ENCODE peak calls at places on chromosomes 16 and 17, in eight cellular contexts. One of them, this sample, is unnamed.

GRCh38 chr17:66855204-66855603 is 20.3 kb downstream of the CACNG5 start:
- DNase-seq in SJCRH30: no peak
- DNase-seq in body of pancreas: no peak
- DNase-seq in GM19239: no peak
- DNase-seq in activated CD4-positive, alpha-beta T cell treated with anti-CD3 and anti-CD28 coated beads, Interleukin-2, amount 50 U/mL, for 1 hour: peak
- DNase-seq in NCI-H69: peak
- DNase-seq in ovary: no peak
- DNase-seq in esophagus squamous epithelium: no peak
- DNase-seq in this sample: no peak

GRCh38 chr17:69287168-69287567 is 39.8 kb downstream of the ABCA5 start:
- DNase-seq in SJCRH30: no peak
- DNase-seq in body of pancreas: no peak
- DNase-seq in GM19239: no peak
- DNase-seq in activated CD4-positive, alpha-beta T cell treated with anti-CD3 and anti-CD28 coated beads, Interleukin-2, amount 50 U/mL, for 1 hour: no peak
- DNase-seq in NCI-H69: no peak
- DNase-seq in ovary: no peak
- DNase-seq in esophagus squamous epithelium: no peak
- DNase-seq in this sample: no peak

GRCh38 chr16:68070811-68071546 is 14.2 kb upstream of the NFATC3 start:
- DNase-seq in SJCRH30: no peak
- DNase-seq in body of pancreas: no peak
- DNase-seq in GM19239: no peak
- DNase-seq in activated CD4-positive, alpha-beta T cell treated with anti-CD3 and anti-CD28 coated beads, Interleukin-2, amount 50 U/mL, for 1 hour: no peak
- DNase-seq in NCI-H69: no peak
- DNase-seq in ovary: no peak
- DNase-seq in esophagus squamous epithelium: no peak
- DNase-seq in this sample: no peak

GRCh38 chr17:67733371-67733770 is 15.6 kb downstream of the NOL11 start:
- DNase-seq in SJCRH30: no peak
- DNase-seq in body of pancreas: no peak
- DNase-seq in GM19239: no peak
- DNase-seq in activated CD4-positive, alpha-beta T cell treated with anti-CD3 and anti-CD28 coated beads, Interleukin-2, amount 50 U/mL, for 1 hour: no peak
- DNase-seq in NCI-H69: no peak
- DNase-seq in ovary: no peak
- DNase-seq in esophagus squamous epithelium: no peak
- DNase-seq in this sample: no peak

GRCh38 chr17:41823141-41823524 is 10.3 kb downstream of the FKBP10 start:
- DNase-seq in SJCRH30: no peak
- DNase-seq in body of pancreas: no peak
- DNase-seq in GM19239: no peak
- DNase-seq in activated CD4-positive, alpha-beta T cell treated with anti-CD3 and anti-CD28 coated beads, Interleukin-2, amount 50 U/mL, for 1 hour: no peak
- DNase-seq in NCI-H69: no peak
- DNase-seq in ovary: no peak
- DNase-seq in esophagus squamous epithelium: no peak
- DNase-seq in this sample: no peak

GRCh38 chr16:49593423-49594040 is 219.9 kb downstream of the C16orf78 start:
- DNase-seq in SJCRH30: peak
- DNase-seq in body of pancreas: no peak
- DNase-seq in GM19239: no peak
- DNase-seq in activated CD4-positive, alpha-beta T cell treated with anti-CD3 and anti-CD28 coated beads, Interleukin-2, amount 50 U/mL, for 1 hour: no peak
- DNase-seq in NCI-H69: peak
- DNase-seq in ovary: no peak
- DNase-seq in esophagus squamous epithelium: no peak
- DNase-seq in this sample: no peak

GRCh38 chr17:1977583-1978395 is 47.3 kb downstream of the RTN4RL1 start:
- DNase-seq in SJCRH30: no peak
- DNase-seq in body of pancreas: peak
- DNase-seq in GM19239: no peak
- DNase-seq in activated CD4-positive, alpha-beta T cell treated with anti-CD3 and anti-CD28 coated beads, Interleukin-2, amount 50 U/mL, for 1 hour: no peak
- DNase-seq in NCI-H69: peak
- DNase-seq in ovary: no peak
- DNase-seq in esophagus squamous epithelium: no peak
- DNase-seq in this sample: no peak

GRCh38 chr17:82662711-82663261 is 14.5 kb upstream of the WDR45B start:
- DNase-seq in SJCRH30: no peak
- DNase-seq in body of pancreas: no peak
- DNase-seq in GM19239: no peak
- DNase-seq in activated CD4-positive, alpha-beta T cell treated with anti-CD3 and anti-CD28 coated beads, Interleukin-2, amount 50 U/mL, for 1 hour: no peak
- DNase-seq in NCI-H69: no peak
- DNase-seq in ovary: peak
- DNase-seq in esophagus squamous epithelium: no peak
- DNase-seq in this sample: no peak

GRCh38 chr16:53372942-53373871 is 61.1 kb upstream of the RBL2 start:
- DNase-seq in SJCRH30: no peak
- DNase-seq in body of pancreas: peak
- DNase-seq in GM19239: peak
- DNase-seq in activated CD4-positive, alpha-beta T cell treated with anti-CD3 and anti-CD28 coated beads, Interleukin-2, amount 50 U/mL, for 1 hour: peak
- DNase-seq in NCI-H69: no peak
- DNase-seq in ovary: no peak
- DNase-seq in esophagus squamous epithelium: no peak
- DNase-seq in this sample: no peak

GRCh38 chr17:28926786-28927185 is 23.9 kb upstream of the DHRS13 start:
- DNase-seq in SJCRH30: no peak
- DNase-seq in body of pancreas: no peak
- DNase-seq in GM19239: no peak
- DNase-seq in activated CD4-positive, alpha-beta T cell treated with anti-CD3 and anti-CD28 coated beads, Interleukin-2, amount 50 U/mL, for 1 hour: no peak
- DNase-seq in NCI-H69: no peak
- DNase-seq in ovary: no peak
- DNase-seq in esophagus squamous epithelium: no peak
- DNase-seq in this sample: no peak

GRCh38 chr17:32783602-32784001 is 93.3 kb downstream of the MYO1D start:
- DNase-seq in SJCRH30: peak
- DNase-seq in body of pancreas: no peak
- DNase-seq in GM19239: peak
- DNase-seq in activated CD4-positive, alpha-beta T cell treated with anti-CD3 and anti-CD28 coated beads, Interleukin-2, amount 50 U/mL, for 1 hour: no peak
- DNase-seq in NCI-H69: peak
- DNase-seq in ovary: no peak
- DNase-seq in esophagus squamous epithelium: no peak
- DNase-seq in this sample: peak

GRCh38 chr17:67639555-67639954 is 78.2 kb upstream of the NOL11 start:
- DNase-seq in SJCRH30: no peak
- DNase-seq in body of pancreas: no peak
- DNase-seq in GM19239: no peak
- DNase-seq in activated CD4-positive, alpha-beta T cell treated with anti-CD3 and anti-CD28 coated beads, Interleukin-2, amount 50 U/mL, for 1 hour: no peak
- DNase-seq in NCI-H69: peak
- DNase-seq in ovary: no peak
- DNase-seq in esophagus squamous epithelium: no peak
- DNase-seq in this sample: no peak

GRCh38 chr17:78805301-78805700 is 23.2 kb upstream of the CYTH1 start:
- DNase-seq in SJCRH30: no peak
- DNase-seq in body of pancreas: no peak
- DNase-seq in GM19239: no peak
- DNase-seq in activated CD4-positive, alpha-beta T cell treated with anti-CD3 and anti-CD28 coated beads, Interleukin-2, amount 50 U/mL, for 1 hour: peak
- DNase-seq in NCI-H69: no peak
- DNase-seq in ovary: no peak
- DNase-seq in esophagus squamous epithelium: no peak
- DNase-seq in this sample: no peak

GRCh38 chr17:77451894-77452852 is 311.4 kb downstream of the SEC14L1 start:
- DNase-seq in SJCRH30: peak
- DNase-seq in body of pancreas: peak
- DNase-seq in GM19239: no peak
- DNase-seq in activated CD4-positive, alpha-beta T cell treated with anti-CD3 and anti-CD28 coated beads, Interleukin-2, amount 50 U/mL, for 1 hour: no peak
- DNase-seq in NCI-H69: peak
- DNase-seq in ovary: peak
- DNase-seq in esophagus squamous epithelium: no peak
- DNase-seq in this sample: no peak

GRCh38 chr17:71975331-71975801 is 145.5 kb upstream of the SOX9 start:
- DNase-seq in SJCRH30: no peak
- DNase-seq in body of pancreas: peak
- DNase-seq in GM19239: no peak
- DNase-seq in activated CD4-positive, alpha-beta T cell treated with anti-CD3 and anti-CD28 coated beads, Interleukin-2, amount 50 U/mL, for 1 hour: no peak
- DNase-seq in NCI-H69: no peak
- DNase-seq in ovary: no peak
- DNase-seq in esophagus squamous epithelium: no peak
- DNase-seq in this sample: no peak

GRCh38 chr17:50511058-50511457 is 2.8 kb downstream of the MYCBPAP start:
- DNase-seq in SJCRH30: no peak
- DNase-seq in body of pancreas: no peak
- DNase-seq in GM19239: peak
- DNase-seq in activated CD4-positive, alpha-beta T cell treated with anti-CD3 and anti-CD28 coated beads, Interleukin-2, amount 50 U/mL, for 1 hour: peak
- DNase-seq in NCI-H69: peak
- DNase-seq in ovary: no peak
- DNase-seq in esophagus squamous epithelium: no peak
- DNase-seq in this sample: peak

GRCh38 chr16:21566891-21567414 is 32.4 kb upstream of the METTL9 start:
- DNase-seq in SJCRH30: no peak
- DNase-seq in body of pancreas: no peak
- DNase-seq in GM19239: no peak
- DNase-seq in activated CD4-positive, alpha-beta T cell treated with anti-CD3 and anti-CD28 coated beads, Interleukin-2, amount 50 U/mL, for 1 hour: no peak
- DNase-seq in NCI-H69: no peak
- DNase-seq in ovary: no peak
- DNase-seq in esophagus squamous epithelium: no peak
- DNase-seq in this sample: no peak

GRCh38 chr17:44360826-44361225 is 2.8 kb downstream of the FAM171A2 start:
- DNase-seq in SJCRH30: peak
- DNase-seq in body of pancreas: no peak
- DNase-seq in GM19239: no peak
- DNase-seq in activated CD4-positive, alpha-beta T cell treated with anti-CD3 and anti-CD28 coated beads, Interleukin-2, amount 50 U/mL, for 1 hour: no peak
- DNase-seq in NCI-H69: peak
- DNase-seq in ovary: peak
- DNase-seq in esophagus squamous epithelium: no peak
- DNase-seq in this sample: no peak